ENCODE peak calls at places on chromosomes 13 and 19, in nine cellular contexts. J, A, C, P, M, B, N, V and E are unnamed samples.

GRCh38 chr19:10871711-10872550 is 578 bp downstream of the CARM1 start:
- DNase-seq in N (peak; percentile 69), A (no peak), P (no peak), B (peak; percentile 77), M (peak; percentile 44), J (peak; percentile 59), C (peak; percentile 91), V (no peak), E (peak; percentile 77)

GRCh38 chr13:20128459-20128927 is 32.4 kb downstream of the GJA3 start:
- DNase-seq in N (peak; percentile 40), A (no peak), B (no peak), J (no peak), M (peak; percentile 41), C (peak; percentile 85), V (no peak), P (peak; percentile 42), E (no peak)

GRCh38 chr13:41655997-41656396 is 198.6 kb downstream of the RGCC start:
- DNase-seq in M (no peak), P (no peak), J (no peak), V (no peak), N (no peak), B (no peak), C (no peak), A (no peak), E (no peak)

GRCh38 chr19:35607661-35608060 is 4.9 kb upstream of the HAUS5 start:
- DNase-seq in C (no peak), M (no peak), A (no peak), N (no peak), V (no peak), J (no peak), P (no peak), B (no peak), E (no peak)

GRCh38 chr19:42288411-42288810 is 13.5 kb upstream of the PRR19 start:
- DNase-seq in M (no peak), P (no peak), V (no peak), A (no peak), J (no peak), N (no peak), B (no peak), C (no peak), E (no peak)

GRCh38 chr13:42477588-42478190 is 96.3 kb upstream of the TNFSF11 start:
- DNase-seq in C (no peak), V (no peak), N (no peak), B (no peak), P (no peak), J (no peak), A (peak; percentile 19), M (no peak), E (no peak)

GRCh38 chr19:33666196-33666595 is 44.4 kb downstream of the CHST8 start:
- DNase-seq in N (no peak), J (peak; percentile 29), B (no peak), V (no peak), C (peak; percentile 68), A (no peak), M (no peak), P (no peak), E (peak; percentile 45)

GRCh38 chr19:36420961-36421748 is 2.7 kb upstream of the ZFP82 start:
- DNase-seq in J (no peak), V (peak; percentile 27), A (peak; percentile 61), C (no peak), P (no peak), M (no peak), N (peak; percentile 28), B (peak; percentile 55), E (no peak)

DNA sequence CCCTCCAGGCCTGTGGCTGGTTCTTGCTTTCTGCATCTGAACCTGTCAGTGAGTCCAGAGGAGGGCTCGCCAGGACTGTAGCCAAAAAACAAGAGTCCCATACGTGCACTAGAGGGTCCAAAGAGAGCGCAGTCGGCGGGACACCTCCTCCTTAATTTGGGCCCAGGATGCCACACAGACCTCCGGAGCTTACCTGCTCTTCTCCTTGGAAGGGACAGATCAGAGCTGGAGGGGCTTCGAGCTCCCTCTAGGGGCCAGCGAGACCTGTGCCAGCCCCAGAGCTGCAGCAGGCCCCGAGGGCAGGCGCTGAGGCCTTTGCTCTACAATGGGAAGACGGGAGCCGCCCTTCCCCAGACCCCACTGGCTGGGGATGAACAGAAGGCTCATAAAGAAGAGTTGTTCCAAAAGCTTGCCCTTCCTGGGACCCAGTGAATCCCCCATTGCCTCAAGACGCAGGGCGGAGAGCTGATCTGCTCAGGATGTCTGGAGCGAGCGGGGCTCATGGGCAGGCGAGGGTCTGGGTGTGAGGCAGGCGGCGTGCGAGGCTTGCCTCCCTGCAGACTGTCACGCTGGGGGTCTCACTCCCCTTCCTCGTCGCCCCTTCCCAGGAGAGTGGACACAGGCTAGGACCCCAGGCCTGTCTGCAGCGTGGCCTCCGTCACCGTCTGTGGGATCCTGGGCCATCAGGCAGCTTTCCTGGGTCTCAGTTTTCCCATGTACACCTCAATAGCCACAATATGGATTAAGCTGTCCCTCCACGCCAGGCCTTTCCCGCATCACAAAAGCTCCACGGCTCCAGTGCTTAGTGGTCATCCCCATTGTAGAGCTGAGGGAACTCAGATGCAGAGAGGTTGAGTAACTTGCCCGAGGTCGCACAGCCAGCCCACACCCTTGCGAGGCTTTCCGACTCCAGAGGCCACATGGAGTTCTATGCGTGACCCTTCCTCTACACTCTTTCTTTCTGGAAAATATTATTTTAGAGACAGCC is 46.9 kb upstream of the VSTM2B start:
- DNase-seq in M (no peak), J (peak; percentile 61), B (peak; percentile 74), N (no peak), C (peak; percentile 74), V (no peak), A (no peak), P (no peak), E (peak; percentile 72)
- TF ChIP-seq CTCF in M (no peak), J (peak; percentile 45), B (peak; percentile 59), N (no peak), C (no peak), V (peak; percentile 20), A (peak; percentile 4), P (no peak), E (peak; percentile 79)

DNA sequence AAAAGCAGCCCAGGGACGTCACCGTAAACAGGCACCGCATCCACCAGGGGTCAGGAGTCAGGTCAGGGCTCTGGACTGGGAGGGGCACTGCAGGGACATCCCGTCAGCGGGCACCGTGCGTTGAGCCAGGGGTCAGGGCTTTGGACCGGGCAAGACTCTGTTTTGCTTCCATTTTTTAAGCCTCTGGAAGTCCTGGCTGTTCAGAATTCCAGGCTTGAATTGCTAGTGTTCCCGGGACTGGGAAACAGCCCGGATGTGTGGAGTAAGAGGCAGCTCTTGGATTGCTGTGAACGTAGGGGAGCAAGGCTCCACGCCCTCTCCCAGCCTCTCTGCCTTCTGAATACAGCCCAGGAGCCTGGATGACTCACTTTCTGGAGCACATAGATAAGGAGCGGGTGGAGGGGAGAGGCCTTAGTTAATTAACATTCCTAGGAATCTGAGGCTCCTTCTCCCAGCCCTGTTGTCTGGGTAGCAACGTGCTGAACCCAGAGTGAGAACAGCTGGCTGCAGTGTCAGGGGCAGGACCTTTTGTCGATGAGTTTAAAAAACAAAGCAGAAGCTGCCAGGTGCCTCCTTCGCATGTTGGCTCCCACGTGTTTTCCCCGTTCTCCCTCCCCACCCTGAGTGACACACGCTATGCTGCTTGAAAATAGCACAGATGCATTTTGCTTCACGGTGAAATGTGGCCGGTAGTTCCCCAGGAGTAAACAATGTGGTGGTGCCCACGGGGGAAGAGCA is 21.9 kb downstream of the ATP11A start:
- DNase-seq in B (peak; percentile 60), C (peak; percentile 95), J (peak; percentile 68), P (no peak), M (peak; percentile 78), A (peak; percentile 97), V (peak; percentile 98), N (no peak), E (no peak)
- TF ChIP-seq CTCF in B (peak; percentile 53), C (no peak), J (no peak), P (no peak), M (no peak), A (peak; percentile 29), V (no peak), N (no peak), E (peak; percentile 36)

GRCh38 chr13:50078512-50079277 is 63.5 kb downstream of the KCNRG start:
- DNase-seq in J (no peak), N (no peak), A (no peak), M (no peak), P (no peak), C (no peak), B (no peak), V (no peak), E (no peak)

GRCh38 chr13:50080856-50081105 is 65.5 kb downstream of the KCNRG start:
- DNase-seq in V (peak; percentile 27), B (no peak), J (no peak), C (no peak), M (no peak), N (no peak), P (no peak), A (peak; percentile 31), E (no peak)

GRCh38 chr13:50081106-50081898 is 66.1 kb downstream of the KCNRG start:
- DNase-seq in M (peak; percentile 61), J (peak; percentile 71), P (peak; percentile 47), C (peak; percentile 93), N (peak; percentile 68), V (no peak), B (peak; percentile 63), A (no peak), E (peak; percentile 73)

GRCh38 chr13:50080158-50080855 is 65.1 kb downstream of the KCNRG start:
- DNase-seq in J (peak; percentile 46), P (peak; percentile 15), N (peak; percentile 43), A (peak; percentile 52), C (no peak), V (peak; percentile 52), B (peak; percentile 37), M (peak; percentile 30), E (no peak)

DNA sequence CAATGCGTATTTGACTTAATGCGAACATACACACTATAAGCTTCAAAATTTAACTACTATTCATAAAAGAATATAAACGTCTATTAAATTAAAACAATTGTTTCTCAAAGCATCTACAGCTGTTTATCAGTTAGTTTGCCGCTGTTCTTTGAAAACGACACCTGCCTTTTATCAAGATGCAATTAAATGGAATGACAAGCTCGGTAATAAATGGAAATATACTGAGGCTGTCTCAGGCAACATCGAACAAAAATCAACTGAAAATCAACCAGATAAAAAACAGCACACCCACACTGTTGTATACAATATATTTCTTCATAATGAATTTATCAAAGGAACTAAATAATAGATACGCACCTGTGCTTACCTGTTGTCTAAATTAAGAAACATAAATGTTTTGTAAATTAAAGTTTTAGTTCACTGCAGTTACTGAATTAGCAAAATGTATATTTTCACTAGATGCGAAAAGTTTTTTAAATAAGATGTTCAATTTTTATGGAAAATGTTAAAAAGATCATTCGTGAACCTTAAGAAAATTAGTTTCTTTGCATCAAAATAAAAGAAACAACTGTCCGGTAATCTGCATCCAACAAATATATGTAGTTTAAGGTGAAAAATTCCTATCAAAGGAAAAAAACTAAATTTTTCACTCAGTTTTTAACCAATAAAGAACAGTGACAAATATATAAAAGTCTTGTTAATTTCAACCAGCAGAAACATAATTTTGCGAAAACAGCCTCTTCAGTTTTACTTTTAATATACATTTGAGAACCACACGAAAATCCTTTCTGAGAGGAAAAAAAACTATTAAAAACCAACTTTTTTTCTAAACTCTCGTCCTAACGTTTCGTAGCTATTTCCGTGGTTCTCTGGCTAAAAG is 64.3 kb downstream of the KCNRG start:
- DNase-seq in V (no peak), C (no peak), A (no peak), B (no peak), J (no peak), P (no peak), M (no peak), N (no peak), E (no peak)
- TF ChIP-seq CTCF in V (no peak), C (no peak), A (no peak), B (no peak), J (no peak), P (no peak), M (no peak), N (no peak), E (no peak)

GRCh38 chr19:2083174-2083854 is 12.8 kb downstream of the MOB3A start:
- DNase-seq in P (no peak), M (peak; percentile 64), J (no peak), N (peak; percentile 60), B (no peak), V (no peak), C (no peak), A (no peak), E (no peak)

GRCh38 chr19:2089727-2090053 is 6.4 kb downstream of the MOB3A start:
- DNase-seq in V (no peak), P (no peak), A (no peak), M (no peak), B (no peak), N (no peak), J (no peak), C (no peak), E (no peak)

GRCh38 chr19:2087621-2088100 is 8.5 kb downstream of the MOB3A start:
- DNase-seq in C (no peak), P (no peak), A (no peak), M (peak; percentile 50), B (no peak), V (no peak), N (peak; percentile 88), J (no peak), E (no peak)

GRCh38 chr19:2084993-2085720 is 11.0 kb downstream of the MOB3A start:
- DNase-seq in N (peak; percentile 94), J (no peak), M (peak; percentile 88), P (no peak), C (peak; percentile 93), A (peak; percentile 50), V (no peak), B (no peak), E (no peak)

GRCh38 chr19:2089001-2089711 is 7.0 kb downstream of the MOB3A start:
- DNase-seq in N (peak; percentile 77), M (no peak), V (peak; percentile 36), P (peak; percentile 54), J (no peak), B (no peak), A (peak; percentile 45), C (no peak), E (no peak)
- TF ChIP-seq CTCF in N (no peak), M (no peak), V (no peak), P (no peak), J (no peak), B (no peak), A (no peak), C (no peak), E (no peak)